ENCODE peak calls at places on chromosomes 1 and 21, in seven cellular contexts. B is transverse colon, F is stomach, Z is sigmoid colon, T is GM12878, A is HCT116, H is endothelial cell of umbilical vein. Y is an unnamed sample.

GRCh38 chr1:59743324-59744108 is 71.2 kb upstream of the HOOK1 start:
- DNase-seq in B (no peak), F (no peak), Z (no peak), T (no peak), A (no peak), H (peak; percentile 91), Y (no peak)

GRCh38 chr21:30990514-30991304 is 47.6 kb downstream of the KRTAP19-8 start:
- DNase-seq in B (no peak), F (no peak), Z (no peak), T (no peak), A (no peak), H (no peak), Y (no peak)

GRCh38 chr1:38235705-38236104 is 189.1 kb upstream of the POU3F1 start:
- DNase-seq in B (no peak), F (no peak), Z (no peak), T (no peak), A (no peak), H (no peak), Y (no peak)

GRCh38 chr1:869499-870244 is 54.1 kb upstream of the SAMD11 start:
- DNase-seq in B (peak; percentile 77), F (peak; percentile 81), Z (peak; percentile 77), T (no peak), A (peak; percentile 26), H (peak; percentile 39), Y (peak; percentile 21)

GRCh38 chr21:45695086-45695485 is 51.6 kb downstream of the PCBP3 start:
- DNase-seq in B (no peak), F (no peak), Z (no peak), T (no peak), A (no peak), H (no peak), Y (no peak)

GRCh38 chr1:240356568-240356967 is 255.4 kb downstream of the GREM2 start:
- DNase-seq in B (no peak), F (no peak), Z (no peak), T (no peak), A (no peak), H (no peak), Y (no peak)

GRCh38 chr1:60126733-60127132 is 53.2 kb upstream of the C1orf87 start:
- DNase-seq in B (no peak), F (no peak), Z (no peak), T (no peak), A (no peak), H (no peak), Y (no peak)

GRCh38 chr1:108560430-108561144 is 687 bp downstream of the EEIG2 start:
- DNase-seq in B (peak; percentile 73), F (peak; percentile 44), Z (peak; percentile 79), T (no peak), A (peak; percentile 70), H (peak; percentile 62), Y (peak; percentile 21)

GRCh38 chr1:202967684-202968281 is 726 bp upstream of the CYB5R1 start:
- DNase-seq in B (peak; percentile 20), F (no peak), Z (no peak), T (no peak), A (no peak), H (peak; percentile 54), Y (no peak)

GRCh38 chr1:175508320-175509110 is 234.9 kb downstream of the TNR start:
- DNase-seq in B (no peak), F (no peak), Z (no peak), T (no peak), A (no peak), H (peak; percentile 91), Y (no peak)

GRCh38 chr1:11495579-11495978 is 16.6 kb downstream of the DISP3 start:
- DNase-seq in B (no peak), F (no peak), Z (peak; percentile 18), T (no peak), A (no peak), H (no peak), Y (no peak)

GRCh38 chr1:14915356-14916054 is 238.0 kb upstream of the TMEM51 start:
- DNase-seq in B (peak; percentile 47), F (peak; percentile 51), Z (no peak), T (no peak), A (peak; percentile 28), H (peak; percentile 47), Y (peak; percentile 37)

GRCh38 chr1:23035823-23036452 is 16.7 kb downstream of the KDM1A start:
- DNase-seq in B (no peak), F (no peak), Z (no peak), T (no peak), A (no peak), H (no peak), Y (no peak)

GRCh38 chr1:176919386-176920378 is 244.8 kb downstream of the ASTN1 start:
- DNase-seq in B (no peak), F (no peak), Z (no peak), T (no peak), A (no peak), H (no peak), Y (no peak)

GRCh38 chr1:104291156-104291555 is 541.5 kb downstream of the AMY1C start:
- DNase-seq in B (no peak), F (no peak), Z (no peak), T (no peak), A (no peak), H (no peak), Y (no peak)

GRCh38 chr1:109277434-109278204 is 5.3 kb downstream of the PSRC1 start:
- DNase-seq in B (peak; percentile 90), F (peak; percentile 84), Z (peak; percentile 84), T (peak; percentile 54), A (peak; percentile 69), H (peak; percentile 69), Y (peak; percentile 48)

GRCh38 chr21:44892536-44893277 is 19.2 kb upstream of the PTTG1IP start:
- DNase-seq in B (peak; percentile 74), F (peak; percentile 78), Z (no peak), T (no peak), A (peak; percentile 26), H (peak; percentile 54), Y (peak; percentile 48)

GRCh38 chr1:161374373-161374772 is 6.7 kb upstream of the CFAP126 start:
- DNase-seq in B (no peak), F (no peak), Z (no peak), T (no peak), A (no peak), H (peak; percentile 49), Y (no peak)
- TF ChIP-seq POLR2A in B (no peak), F (no peak), Z (no peak), T (no peak), A (no peak), H (no peak), Y (no peak)

GRCh38 chr1:234763361-234763760 is 153.4 kb upstream of the IRF2BP2 start:
- DNase-seq in B (no peak), F (no peak), Z (peak; percentile 24), T (no peak), A (no peak), H (no peak), Y (no peak)

GRCh38 chr1:234760303-234760723 is 150.3 kb upstream of the IRF2BP2 start:
- DNase-seq in B (no peak), F (no peak), Z (no peak), T (no peak), A (no peak), H (no peak), Y (no peak)

GRCh38 chr1:234765181-234765580 is 155.2 kb upstream of the IRF2BP2 start:
- DNase-seq in B (no peak), F (no peak), Z (no peak), T (no peak), A (no peak), H (no peak), Y (no peak)

GRCh38 chr1:234765672-234766071 is 155.7 kb upstream of the IRF2BP2 start:
- DNase-seq in B (no peak), F (no peak), Z (no peak), T (no peak), A (no peak), H (no peak), Y (no peak)

DNA sequence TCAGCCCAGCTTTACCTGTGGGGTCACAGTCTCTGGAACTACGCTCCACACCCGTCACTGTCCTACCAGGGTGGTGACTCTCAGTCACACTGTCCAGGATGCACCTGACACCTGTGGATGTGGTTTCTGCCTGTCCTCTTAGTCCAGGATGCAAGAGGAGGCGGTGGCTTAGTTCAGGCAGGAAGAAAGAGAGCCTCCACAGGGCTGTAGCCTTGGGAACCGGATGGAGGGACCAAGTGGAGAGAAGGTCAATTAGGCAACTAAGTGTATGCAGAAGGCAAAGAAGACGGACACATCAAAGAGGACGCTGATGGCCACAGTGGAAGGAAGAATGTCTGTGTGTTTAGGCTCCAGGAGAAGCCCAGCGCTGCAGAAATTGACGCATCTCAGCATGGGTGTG is 153.9 kb upstream of the IRF2BP2 start:
- DNase-seq in B (no peak), F (no peak), Z (peak; percentile 20), T (no peak), A (no peak), H (no peak), Y (no peak)
- TF ChIP-seq POLR2AphosphoS5 in B (no peak), F (no peak), Z (no peak), T (no peak), A (no peak), H (no peak), Y (no peak)

DNA sequence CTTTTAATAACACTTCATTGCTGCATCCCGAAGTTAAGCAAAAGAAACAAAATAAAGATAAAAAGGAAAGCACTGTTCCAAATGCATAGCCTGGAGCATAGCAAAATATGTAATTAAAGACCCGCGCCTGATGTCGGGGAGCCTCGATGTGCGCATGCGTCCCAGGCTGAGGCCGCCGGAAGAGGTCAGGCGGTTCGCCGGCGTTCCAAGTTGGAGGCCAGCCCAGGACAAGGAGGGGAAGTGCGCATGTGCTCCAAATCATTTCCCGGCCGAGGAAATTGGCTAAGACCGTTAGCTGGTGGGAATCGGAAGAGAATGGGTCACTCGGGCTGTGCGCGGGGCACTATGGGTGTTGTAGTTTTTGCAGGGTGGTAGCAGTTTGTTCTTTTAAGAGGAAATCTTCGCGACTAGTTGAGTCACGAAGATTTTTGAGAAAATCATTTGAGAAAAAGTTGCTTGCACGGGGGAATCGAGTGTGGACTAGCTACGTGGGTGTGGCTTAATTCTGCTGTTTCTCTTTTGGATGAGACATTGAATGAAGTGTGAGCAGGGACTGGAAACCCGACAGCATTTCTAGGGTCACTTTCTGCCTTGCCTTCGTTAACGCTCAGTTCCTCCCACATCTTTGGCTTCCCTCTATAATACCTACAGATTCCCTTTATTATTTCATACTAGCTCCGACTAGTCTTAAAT is 31.0 kb upstream of the CD1D start:
- DNase-seq in B (peak; percentile 88), F (peak; percentile 81), Z (peak; percentile 98), T (peak; percentile 19), A (peak; percentile 90), H (peak; percentile 98), Y (peak; percentile 79)
- H3K4me3 ChIP-seq in B (peak overlapping the region; percentile 23), F (peak overlapping the region; percentile 38), Z (peak overlapping the region; percentile 44), T (peak overlapping the region; percentile 55), A (peak overlapping the region; percentile 41), H (peak overlapping the region; percentile 24), Y (peak overlapping the region; percentile 19)

GRCh38 chr1:156750191-156750931 is 1.1 kb downstream of the HDGF start:
- DNase-seq in B (peak; percentile 74), F (peak; percentile 34), Z (no peak), T (no peak), A (no peak), H (peak; percentile 28), Y (peak; percentile 57)

GRCh38 chr1:156749429-156750118 is 1.9 kb downstream of the HDGF start:
- DNase-seq in B (peak; percentile 79), F (peak; percentile 51), Z (no peak), T (no peak), A (no peak), H (no peak), Y (no peak)

GRCh38 chr1:156747737-156748669 is 3.5 kb downstream of the HDGF start:
- DNase-seq in B (no peak), F (no peak), Z (no peak), T (no peak), A (no peak), H (peak; percentile 17), Y (no peak)

GRCh38 chr1:156746716-156747631 is 4.5 kb downstream of the HDGF start:
- DNase-seq in B (peak; percentile 93), F (peak; percentile 88), Z (peak; percentile 98), T (no peak), A (peak; percentile 61), H (peak; percentile 77), Y (peak; percentile 84)

GRCh38 chr1:156748670-156749428 is 2.6 kb downstream of the HDGF start:
- DNase-seq in B (peak; percentile 79), F (peak; percentile 78), Z (peak; percentile 87), T (no peak), A (no peak), H (peak; percentile 58), Y (no peak)
- TF ChIP-seq POLR2A in B (peak; percentile 61), F (no peak), Z (no peak), T (peak; percentile 10), A (no peak), H (no peak), Y (peak; percentile 37)

Y was measured in prostate gland.